ENCODE peak calls at places on chromosome 9, in five cellular contexts. Z, R, H, T and J are unnamed samples.

GRCh38 chr9:127032256-127032655 is 90.2 kb downstream of the ANGPTL2 start:
- DNase-seq in Z (no peak), R (no peak), H (no peak), T (no peak), J (no peak)

GRCh38 chr9:132164604-132165362 is 2.9 kb downstream of the NTNG2 start:
- DNase-seq in Z (no peak), R (peak; percentile 55), H (peak; percentile 91), T (no peak), J (peak; percentile 83)

GRCh38 chr9:112103405-112103804 is 71.7 kb downstream of the SUSD1 start:
- DNase-seq in Z (no peak), R (no peak), H (no peak), T (no peak), J (no peak)

GRCh38 chr9:133702798-133703570 is 35.2 kb downstream of the SARDH start:
- DNase-seq in Z (no peak), R (no peak), H (no peak), T (no peak), J (no peak)

GRCh38 chr9:94145640-94146039 is 61.4 kb downstream of the PTPDC1 start:
- DNase-seq in Z (no peak), R (no peak), H (peak; percentile 36), T (no peak), J (no peak)

GRCh38 chr9:130213898-130214761 is 41.9 kb downstream of the NCS1 start:
- DNase-seq in Z (no peak), R (no peak), H (no peak), T (no peak), J (peak; percentile 43)

GRCh38 chr9:89903076-89903475 is 298.3 kb downstream of the GADD45G start:
- DNase-seq in Z (no peak), R (no peak), H (no peak), T (no peak), J (no peak)

GRCh38 chr9:99825158-99826046 is 3.7 kb downstream of the NR4A3 start:
- DNase-seq in Z (no peak), R (no peak), H (no peak), T (no peak), J (no peak)

GRCh38 chr9:128091144-128091543 is 23.1 kb downstream of the SLC25A25 start:
- DNase-seq in Z (no peak), R (peak; percentile 94), H (peak; percentile 92), T (no peak), J (peak; percentile 90)